ENCODE peak calls at places on chromosomes 6 and 20, in four cellular contexts. One of them, this sample, is unnamed.
A peak's percentile ranks its signal among the peaks of the same experiment; 100 is the strongest.

GRCh38 chr6:42404494-42404893 is 47.2 kb downstream of the TRERF1 start:
- DNase-seq in H1: peak; percentile 38
- DNase-seq in K562: peak; percentile 81
- DNase-seq in HepG2: no peak
- DNase-seq in this sample: no peak

GRCh38 chr6:48670546-48670945 is 559.5 kb upstream of the PTCHD4 start:
- DNase-seq in H1: no peak
- DNase-seq in K562: no peak
- DNase-seq in HepG2: no peak
- DNase-seq in this sample: no peak

GRCh38 chr6:42938428-42938796 is 9.1 kb downstream of the CNPY3 start:
- DNase-seq in H1: no peak
- DNase-seq in K562: no peak
- DNase-seq in HepG2: no peak
- DNase-seq in this sample: no peak

GRCh38 chr20:19992996-19993908 is 23.9 kb upstream of the NAA20 start:
- DNase-seq in H1: no peak
- DNase-seq in K562: peak; percentile 14
- DNase-seq in HepG2: peak; percentile 43
- DNase-seq in this sample: no peak

GRCh38 chr6:80962382-80962781 is 790.1 kb downstream of the TENT5A start:
- DNase-seq in H1: no peak
- DNase-seq in K562: no peak
- DNase-seq in HepG2: no peak
- DNase-seq in this sample: no peak

GRCh38 chr20:53718622-53719021 is 125.0 kb upstream of the ZNF217 start:
- DNase-seq in H1: no peak
- DNase-seq in K562: no peak
- DNase-seq in HepG2: no peak
- DNase-seq in this sample: no peak

GRCh38 chr6:167113047-167113446 is 9.8 kb upstream of the CCR6 start:
- DNase-seq in H1: no peak
- DNase-seq in K562: no peak
- DNase-seq in HepG2: no peak
- DNase-seq in this sample: peak; percentile 85

GRCh38 chr6:23266536-23266935 is 697.2 kb downstream of the HDGFL1 start:
- DNase-seq in H1: no peak
- DNase-seq in K562: no peak
- DNase-seq in HepG2: no peak
- DNase-seq in this sample: no peak

GRCh38 chr6:87541041-87541440 is 48.7 kb downstream of the RARS2 start:
- DNase-seq in H1: no peak
- DNase-seq in K562: no peak
- DNase-seq in HepG2: no peak
- DNase-seq in this sample: no peak

GRCh38 chr6:87539554-87539953 is 50.2 kb downstream of the RARS2 start:
- DNase-seq in H1: no peak
- DNase-seq in K562: no peak
- DNase-seq in HepG2: no peak
- DNase-seq in this sample: no peak

GRCh38 chr6:87541726-87542125 is 48.1 kb downstream of the RARS2 start:
- DNase-seq in H1: no peak
- DNase-seq in K562: no peak
- DNase-seq in HepG2: no peak
- DNase-seq in this sample: no peak

GRCh38 chr6:87538510-87539260 is 51.1 kb downstream of the RARS2 start:
- DNase-seq in H1: no peak
- DNase-seq in K562: no peak
- DNase-seq in HepG2: no peak
- DNase-seq in this sample: no peak

GRCh38 chr6:87540541-87540940 is 49.2 kb downstream of the RARS2 start:
- DNase-seq in H1: no peak
- DNase-seq in K562: no peak
- DNase-seq in HepG2: no peak
- DNase-seq in this sample: no peak
- TF ChIP-seq HDAC6 in H1: no peak
- TF ChIP-seq HDAC6 in K562: no peak
- TF ChIP-seq HDAC6 in HepG2: no peak
- TF ChIP-seq HDAC6 in this sample: no peak

DNA sequence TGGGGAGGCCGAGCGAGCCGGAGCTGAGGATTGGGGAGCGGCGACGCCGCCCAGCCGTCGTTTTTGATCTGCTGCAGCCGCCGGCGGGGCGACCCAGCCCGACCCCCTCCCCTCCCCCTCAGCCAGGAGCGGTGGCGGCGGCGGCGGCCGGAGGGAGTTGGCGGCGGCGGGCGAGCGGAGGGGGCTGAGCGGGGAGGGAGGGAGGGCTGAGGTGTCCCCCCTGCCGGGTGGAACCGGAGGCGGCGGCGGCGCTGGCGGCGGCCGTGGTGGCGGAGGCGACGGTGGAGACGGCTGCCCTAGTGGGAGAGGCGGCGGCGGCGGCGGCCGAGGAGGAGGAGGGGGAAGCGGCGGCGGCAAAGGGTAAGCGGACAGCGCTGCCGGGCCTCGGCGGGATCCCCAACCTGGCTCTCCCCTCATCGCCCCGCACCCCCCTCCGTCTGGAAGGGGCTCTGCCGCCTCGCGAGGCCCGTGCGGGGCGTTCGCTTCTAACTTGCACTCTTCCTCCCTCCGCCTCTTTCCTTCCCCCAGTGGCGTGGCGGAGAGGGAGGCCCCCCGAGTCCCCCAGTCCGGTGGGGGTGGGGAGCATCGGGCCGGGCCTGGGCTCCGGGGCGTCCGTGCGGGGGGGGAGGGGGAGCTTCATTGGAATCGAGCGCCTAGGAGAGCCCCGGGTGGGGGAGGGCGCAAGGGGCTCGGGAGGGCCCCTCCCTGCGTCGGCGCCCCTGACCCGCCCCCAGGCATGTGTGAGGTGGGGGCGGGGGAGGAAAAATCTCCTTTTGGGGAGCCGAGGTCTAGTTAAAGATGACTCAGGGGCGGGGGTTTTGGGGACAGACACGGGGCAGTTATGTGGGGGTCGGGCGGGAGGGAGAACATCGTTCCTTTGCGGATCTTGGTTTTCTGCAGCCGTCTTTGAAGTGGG is at the start of gene TAB2:
- DNase-seq in H1: no peak
- DNase-seq in K562: peak; percentile 69
- DNase-seq in HepG2: no peak
- DNase-seq in this sample: no peak
- TF ChIP-seq POLR2A in H1: no peak
- TF ChIP-seq POLR2A in K562: no peak
- TF ChIP-seq POLR2A in HepG2: peak; percentile 38
- TF ChIP-seq POLR2A in this sample: peak; percentile 77

GRCh38 chr20:57650266-57650665 is 30.0 kb upstream of the ZBP1 start:
- DNase-seq in H1: no peak
- DNase-seq in K562: no peak
- DNase-seq in HepG2: no peak
- DNase-seq in this sample: no peak
- TF ChIP-seq HDAC6 in H1: no peak
- TF ChIP-seq HDAC6 in K562: no peak
- TF ChIP-seq HDAC6 in HepG2: no peak
- TF ChIP-seq HDAC6 in this sample: no peak

DNA sequence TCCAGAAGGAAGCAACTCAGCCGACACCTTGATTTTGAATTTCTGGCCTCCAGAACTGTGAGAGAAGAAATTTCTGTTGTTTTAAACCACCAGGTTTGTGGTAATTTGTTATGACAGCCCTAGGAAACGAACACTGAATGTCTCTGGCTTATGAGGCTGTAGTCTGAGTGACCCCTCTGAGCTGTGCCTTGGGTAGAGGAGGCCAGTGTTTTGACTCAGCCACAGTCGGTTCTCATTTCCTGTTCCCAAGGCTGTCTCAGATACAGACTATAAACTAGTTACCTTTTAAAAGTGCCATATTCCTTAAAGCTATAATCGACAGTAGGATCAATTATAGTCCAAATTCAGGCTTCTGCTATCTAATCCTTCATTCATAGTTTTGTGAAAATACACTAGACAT is 391.2 kb upstream of the MAP3K7 start:
- DNase-seq in H1: no peak
- DNase-seq in K562: no peak
- DNase-seq in HepG2: no peak
- DNase-seq in this sample: no peak
- TF ChIP-seq POLR2A in H1: no peak
- TF ChIP-seq POLR2A in K562: no peak
- TF ChIP-seq POLR2A in HepG2: no peak
- TF ChIP-seq POLR2A in this sample: no peak

DNA sequence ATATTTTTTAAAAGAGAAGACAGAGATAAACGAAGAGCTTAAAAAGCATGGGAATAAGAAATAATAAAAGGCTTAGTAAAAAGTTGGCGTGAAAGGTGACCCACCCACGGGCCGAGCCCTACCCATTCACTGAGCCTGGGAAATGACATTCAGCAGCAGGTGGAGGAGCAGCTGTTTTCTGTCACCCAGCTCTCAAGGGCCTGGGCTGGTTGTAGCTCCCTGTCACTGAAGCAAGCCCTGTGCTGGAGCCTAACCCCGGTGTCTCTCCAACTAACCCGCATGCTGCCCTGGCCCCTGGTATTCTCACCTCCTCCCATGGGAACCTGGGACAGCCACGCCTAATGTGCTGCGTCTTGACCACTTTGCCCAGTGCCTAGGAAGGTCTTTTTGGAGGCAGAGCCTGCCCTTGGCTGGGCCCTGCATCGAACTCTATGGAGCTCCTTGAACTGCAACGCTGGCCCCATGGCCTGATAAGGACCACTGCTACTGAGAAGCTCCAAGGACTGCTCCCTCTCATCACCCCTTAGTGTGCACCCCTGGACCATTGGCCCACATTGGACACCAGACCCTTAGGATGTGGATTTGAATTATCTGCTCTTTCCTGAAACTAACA is 68.8 kb upstream of the IYD start:
- DNase-seq in H1: no peak
- DNase-seq in K562: no peak
- DNase-seq in HepG2: no peak
- DNase-seq in this sample: no peak
- TF ChIP-seq HDAC6 in H1: no peak
- TF ChIP-seq HDAC6 in K562: no peak
- TF ChIP-seq HDAC6 in HepG2: no peak
- TF ChIP-seq HDAC6 in this sample: no peak

DNA sequence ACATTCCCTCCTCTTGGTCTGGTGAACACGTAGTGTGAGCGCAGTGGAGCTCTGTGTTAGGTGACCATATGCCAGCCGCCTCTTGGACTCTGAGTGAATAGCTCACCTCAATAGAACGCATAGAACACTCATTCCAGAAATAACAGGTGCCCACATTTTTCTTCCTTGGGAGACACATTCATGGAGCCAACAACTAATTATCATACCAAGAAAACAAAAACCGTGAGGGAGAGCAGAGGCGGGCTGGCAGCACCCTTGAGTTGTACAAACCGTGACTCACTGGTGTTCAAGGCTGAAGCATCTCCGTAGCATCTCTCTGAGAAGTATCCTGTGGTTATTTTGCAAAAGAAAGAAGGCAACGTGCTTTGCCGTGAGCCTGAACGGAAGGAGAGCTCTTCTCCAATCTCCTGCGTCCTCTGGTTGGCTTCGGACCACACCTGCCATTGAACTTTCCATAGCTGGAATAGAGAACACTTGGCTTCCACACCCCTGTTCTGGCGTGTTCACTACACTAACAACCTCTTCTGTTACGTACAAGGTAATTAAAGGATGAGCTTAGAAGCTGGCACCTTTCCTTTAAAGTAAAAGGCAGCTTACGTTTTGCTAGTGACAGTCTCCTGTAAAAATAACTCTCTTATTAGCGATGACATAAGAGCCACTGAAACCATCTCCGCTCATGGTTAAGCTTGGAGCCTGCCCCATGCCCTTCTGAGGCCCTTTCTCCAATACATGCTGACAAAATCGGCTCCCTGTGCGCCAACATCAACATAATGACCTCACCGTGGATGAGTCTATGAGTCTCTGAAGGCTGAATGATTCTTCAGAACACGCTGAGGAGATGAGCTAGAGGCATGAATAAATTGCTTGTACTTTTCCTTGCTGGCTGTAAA is 30.2 kb upstream of the SGK1 start:
- DNase-seq in H1: no peak
- DNase-seq in K562: no peak
- DNase-seq in HepG2: no peak
- DNase-seq in this sample: no peak
- TF ChIP-seq POLR2A in H1: no peak
- TF ChIP-seq POLR2A in K562: no peak
- TF ChIP-seq POLR2A in HepG2: no peak
- TF ChIP-seq POLR2A in this sample: no peak

GRCh38 chr6:79186564-79186963 is 47.9 kb downstream of the HMGN3 start:
- DNase-seq in H1: no peak
- DNase-seq in K562: no peak
- DNase-seq in HepG2: peak; percentile 6
- DNase-seq in this sample: no peak

GRCh38 chr6:79188885-79189505 is 45.5 kb downstream of the HMGN3 start:
- DNase-seq in H1: no peak
- DNase-seq in K562: no peak
- DNase-seq in HepG2: no peak
- DNase-seq in this sample: no peak

GRCh38 chr6:79180082-79180481 is 54.4 kb downstream of the HMGN3 start:
- DNase-seq in H1: no peak
- DNase-seq in K562: no peak
- DNase-seq in HepG2: no peak
- DNase-seq in this sample: no peak

GRCh38 chr6:79188101-79188500 is 46.4 kb downstream of the HMGN3 start:
- DNase-seq in H1: no peak
- DNase-seq in K562: no peak
- DNase-seq in HepG2: no peak
- DNase-seq in this sample: no peak

GRCh38 chr6:79184086-79184485 is 50.4 kb downstream of the HMGN3 start:
- DNase-seq in H1: no peak
- DNase-seq in K562: no peak
- DNase-seq in HepG2: no peak
- DNase-seq in this sample: no peak
- TF ChIP-seq HDAC6 in H1: no peak
- TF ChIP-seq HDAC6 in K562: no peak
- TF ChIP-seq HDAC6 in HepG2: no peak
- TF ChIP-seq HDAC6 in this sample: no peak

This sample was measured in GM12878.